ENCODE peak calls at places on chromosome 16, in ten cellular contexts. I is CD8-positive, alpha-beta memory T cell; Y is pons; H is osteocyte; F is stimulated activated CD4-positive, alpha-beta T cell treated with anti-CD3 and anti-CD28 coated beads, Interleukin-4, amount 100 ng/mL, for 24 hours; V is kidney tubule cell; G is NCI-H1417; Z is stimulated activated CD8-positive, alpha-beta memory T cell treated with anti-CD3 and anti-CD28 coated beads, Interleukin-15, amount 100 ng/mL, for 24 hours; J is nucleus accumbens; M is PC-3. E is an unnamed sample.

GRCh38 chr16:56365552-56365951 is 59.8 kb downstream of the AMFR start:
- DNase-seq in V (no peak), M (no peak), H (no peak), J (no peak), Z (no peak), Y (no peak), F (no peak), I (no peak), G (no peak), E (no peak)

GRCh38 chr16:79519448-79519847 is 81.1 kb downstream of the MAF start:
- DNase-seq in J (no peak), F (no peak), G (peak), V (no peak), I (no peak), Z (no peak), Y (no peak), H (no peak), M (no peak), E (no peak)

GRCh38 chr16:17831330-17831729 is 360.6 kb upstream of the XYLT1 start:
- DNase-seq in G (no peak), V (no peak), F (no peak), M (no peak), J (no peak), H (no peak), Z (no peak), Y (no peak), I (no peak), E (no peak)

GRCh38 chr16:57510016-57510871 is 24.0 kb upstream of the DOK4 start:
- DNase-seq in Z (no peak), J (no peak), F (no peak), Y (no peak), G (no peak), V (no peak), M (no peak), H (no peak), I (no peak), E (no peak)

GRCh38 chr16:78122774-78123315 is 23.4 kb downstream of the WWOX start:
- DNase-seq in I (no peak), Z (no peak), H (no peak), G (peak), F (no peak), J (peak), V (peak), Y (peak), M (peak), E (no peak)

GRCh38 chr16:70800798-70801480 is at the start of gene VAC14:
- DNase-seq in M (peak), H (peak), J (peak), G (peak), Y (peak), V (peak), Z (peak), F (peak), I (peak), E (peak)

GRCh38 chr16:75789237-75789636 is 62.9 kb upstream of the CPHXL start:
- DNase-seq in G (peak), Y (peak), J (no peak), F (peak), H (no peak), Z (no peak), I (no peak), V (peak), M (peak), E (no peak)

GRCh38 chr16:20923876-20924275 is 23.3 kb downstream of the LYRM1 start:
- DNase-seq in H (no peak), M (no peak), V (no peak), J (no peak), G (no peak), I (no peak), F (no peak), Z (no peak), Y (no peak), E (no peak)

GRCh38 chr16:77856455-77857138 is 68.2 kb downstream of the VAT1L start:
- DNase-seq in Z (no peak), M (no peak), I (no peak), Y (no peak), G (no peak), F (no peak), J (no peak), V (no peak), H (no peak), E (peak)

GRCh38 chr16:66653581-66654350 is 42.8 kb downstream of the CMTM4 start:
- DNase-seq in M (no peak), G (no peak), J (no peak), F (no peak), Y (no peak), V (peak), I (no peak), Z (no peak), H (no peak), E (no peak)

GRCh38 chr16:35440875-35441274 is 1981.5 kb downstream of the TP53TG3F start:
- DNase-seq in F (no peak), Y (no peak), Z (no peak), M (no peak), I (no peak), J (no peak), H (no peak), V (no peak), G (no peak), E (no peak)

GRCh38 chr16:31488630-31489564 is 6.0 kb downstream of the SLC5A2 start:
- DNase-seq in J (no peak), F (no peak), Y (no peak), M (no peak), H (no peak), I (no peak), Z (no peak), G (no peak), V (no peak), E (no peak)

GRCh38 chr16:8620535-8620934 is 963 bp upstream of the METTL22 start:
- DNase-seq in Z (no peak), F (no peak), H (no peak), V (no peak), J (no peak), M (no peak), Y (no peak), G (no peak), I (no peak), E (no peak)

GRCh38 chr16:54466233-54466632 is 179.6 kb upstream of the IRX3 start:
- DNase-seq in I (no peak), Y (no peak), H (no peak), F (no peak), V (no peak), G (no peak), Z (no peak), J (no peak), M (no peak), E (no peak)

GRCh38 chr16:50040028-50040427 is 15.0 kb downstream of the CNEP1R1 start:
- DNase-seq in Y (no peak), V (peak), I (no peak), H (no peak), M (no peak), J (no peak), Z (no peak), F (no peak), G (no peak), E (no peak)

GRCh38 chr16:19696312-19696711 is 21.7 kb downstream of the KNOP1 start:
- DNase-seq in H (no peak), I (no peak), G (peak), F (peak), M (peak), Y (no peak), V (peak), Z (no peak), J (no peak), E (no peak)

GRCh38 chr16:77585852-77586251 is 136.5 kb upstream of the NUDT7 start:
- DNase-seq in Y (peak), I (no peak), G (no peak), J (peak), Z (no peak), F (no peak), H (no peak), M (peak), V (peak), E (no peak)

GRCh38 chr16:82016268-82016667 is 5.0 kb upstream of the SDR42E1 start:
- DNase-seq in Y (peak), Z (no peak), M (peak), G (no peak), H (no peak), I (no peak), F (no peak), V (peak), J (no peak), E (no peak)

GRCh38 chr16:11012841-11013240 is 68.5 kb downstream of the CLEC16A start:
- DNase-seq in Y (no peak), M (no peak), Z (no peak), I (no peak), F (no peak), H (no peak), V (no peak), G (no peak), J (no peak), E (no peak)

GRCh38 chr16:6341993-6342392 is 990.7 kb upstream of the RBFOX1 start:
- DNase-seq in G (no peak), J (no peak), V (no peak), Z (no peak), M (no peak), Y (no peak), I (no peak), F (no peak), H (no peak), E (no peak)

GRCh38 chr16:53771655-53772497 is 67.9 kb downstream of the FTO start:
- DNase-seq in Z (no peak), V (no peak), Y (no peak), F (no peak), M (no peak), G (no peak), H (no peak), I (no peak), J (no peak), E (no peak)